ENCODE peak calls at places on chromosomes 12 and 14, in six cellular contexts. X is endothelial cell of umbilical vein, W is HCT116, B is HepG2, Q is astrocyte, F is MM.1S. Z is an unnamed sample. For H3K4me1, the result is how much of the 10 kb centered on the place peaks cover.

GRCh38 chr12:74598819-74599218 is 61.2 kb downstream of the ATXN7L3B start:
- DNase-seq in X (no peak), W (no peak), B (no peak), Q (peak), F (no peak), Z (no peak)

GRCh38 chr12:100153131-100153530 is 10.5 kb upstream of the BLTP3B start:
- DNase-seq in X (no peak), W (no peak), B (no peak), Q (no peak), F (no peak), Z (no peak)

GRCh38 chr14:69315302-69315701 is 55.3 kb downstream of the GALNT16 start:
- DNase-seq in X (no peak), W (no peak), B (no peak), Q (no peak), F (no peak), Z (no peak)

GRCh38 chr12:84874125-84874824 is 38.3 kb downstream of the SLC6A15 start:
- DNase-seq in X (peak), W (peak), B (peak), Q (peak), F (peak), Z (peak)

GRCh38 chr12:67590122-67590795 is 58.3 kb upstream of the DYRK2 start:
- DNase-seq in X (no peak), W (no peak), B (no peak), Q (no peak), F (no peak), Z (no peak)

GRCh38 chr14:54794796-54795195 is 107.8 kb downstream of the GCH1 start:
- DNase-seq in X (no peak), W (no peak), B (no peak), Q (no peak), F (no peak), Z (no peak)

GRCh38 chr12:1616233-1617066 is 12.6 kb upstream of the WNT5B start:
- DNase-seq in X (no peak), W (no peak), B (no peak), Q (no peak), F (no peak), Z (no peak)

GRCh38 chr12:76747245-76747644 is 16.7 kb upstream of the ZDHHC17 start:
- DNase-seq in X (no peak), W (no peak), B (no peak), Q (no peak), F (no peak), Z (no peak)

GRCh38 chr12:84361651-84362551 is 550.7 kb downstream of the SLC6A15 start:
- DNase-seq in X (no peak), W (no peak), B (no peak), Q (no peak), F (no peak), Z (no peak)

GRCh38 chr12:94874986-94875312 is 128.5 kb downstream of the NDUFA12 start:
- DNase-seq in X (no peak), W (no peak), B (no peak), Q (no peak), F (no peak), Z (no peak)

GRCh38 chr12:94872671-94873367 is 130.7 kb downstream of the NDUFA12 start:
- DNase-seq in X (no peak), W (no peak), B (no peak), Q (no peak), F (no peak), Z (peak)

GRCh38 chr12:94873368-94874085 is 130.0 kb downstream of the NDUFA12 start:
- DNase-seq in X (no peak), W (no peak), B (no peak), Q (no peak), F (peak), Z (peak)

GRCh38 chr12:94875525-94875924 is 128.0 kb downstream of the NDUFA12 start:
- DNase-seq in X (peak), W (peak), B (peak), Q (no peak), F (peak), Z (peak)

GRCh38 chr12:94874086-94874985 is 129.2 kb downstream of the NDUFA12 start:
- DNase-seq in X (no peak), W (no peak), B (no peak), Q (no peak), F (no peak), Z (no peak)
- TF ChIP-seq EZH2 in X (peak), W (no peak), B (no peak), Q (peak), F (no peak), Z (peak)

DNA sequence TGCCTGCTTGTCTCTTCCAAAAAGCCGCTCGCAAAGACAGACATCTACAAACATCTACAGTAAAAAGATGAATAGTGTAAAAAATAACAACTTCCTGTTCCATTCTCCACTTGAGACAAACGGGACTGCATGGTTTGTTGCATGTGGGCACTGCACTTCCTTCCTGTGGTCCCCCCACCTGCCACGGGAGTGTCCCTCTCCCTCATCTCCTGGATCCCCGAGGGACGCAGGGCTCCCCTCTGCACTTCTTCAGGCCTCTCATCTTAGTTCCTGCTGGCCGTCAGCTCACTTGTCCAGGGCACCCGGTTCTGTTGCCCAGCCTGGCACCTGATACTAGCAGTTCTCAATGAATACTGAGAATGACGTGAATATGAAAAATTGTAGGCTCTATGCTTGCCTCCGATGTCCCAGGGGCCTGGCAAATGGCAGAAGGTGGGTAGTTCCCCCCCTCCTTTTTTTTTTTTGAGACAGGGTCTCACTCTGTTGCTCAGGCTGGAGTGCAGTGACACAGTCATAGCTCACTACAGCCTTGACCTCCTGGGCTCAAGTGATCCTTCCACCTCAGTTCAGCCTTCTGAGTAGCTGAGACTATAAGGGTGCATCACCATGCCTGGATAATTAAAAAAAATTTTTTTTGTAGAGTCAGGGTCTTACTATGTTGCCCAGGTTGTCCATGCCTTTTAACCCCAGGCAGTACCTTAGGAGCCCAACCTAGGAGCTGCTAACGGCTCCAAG is 3.5 kb upstream of the KLC1 start:
- DNase-seq in X (no peak), W (no peak), B (no peak), Q (no peak), F (no peak), Z (no peak)
- H3K4me1 ChIP-seq in X (under half), W (half or more), B (half or more), Q (under half), F (under half), Z (under half)

GRCh38 chr14:30808576-30808975 is 65.8 kb upstream of the COCH start:
- DNase-seq in X (no peak), W (no peak), B (no peak), Q (peak), F (no peak), Z (no peak)
- H3K27ac ChIP-seq in X (no peak), W (no peak), B (no peak), Q (no peak), F (no peak), Z (no peak)

GRCh38 chr14:63735720-63736119 is 7.9 kb upstream of the SGPP1 start:
- DNase-seq in X (no peak), W (no peak), B (no peak), Q (no peak), F (no peak), Z (no peak)
- TF ChIP-seq EZH2 in X (no peak), W (no peak), B (no peak), Q (no peak), F (no peak), Z (no peak)

GRCh38 chr12:6951551-6952120 is 480 bp downstream of the PTPN6 start:
- DNase-seq in X (no peak), W (no peak), B (no peak), Q (no peak), F (no peak), Z (no peak)
- H3K4me1 ChIP-seq in X (under half), W (under half), B (under half), Q (under half), F (half or more), Z (under half)

GRCh38 chr12:32419520-32419960 is 20.2 kb downstream of the FGD4 start:
- DNase-seq in X (no peak), W (no peak), B (no peak), Q (peak), F (no peak), Z (no peak)

GRCh38 chr12:32418903-32419519 is 19.7 kb downstream of the FGD4 start:
- DNase-seq in X (no peak), W (no peak), B (no peak), Q (no peak), F (no peak), Z (no peak)

GRCh38 chr12:32413412-32413811 is 14.1 kb downstream of the FGD4 start:
- DNase-seq in X (no peak), W (no peak), B (no peak), Q (no peak), F (no peak), Z (no peak)

GRCh38 chr12:32423598-32423997 is 24.2 kb downstream of the FGD4 start:
- DNase-seq in X (no peak), W (no peak), B (no peak), Q (no peak), F (no peak), Z (no peak)

GRCh38 chr12:32418221-32418620 is 18.9 kb downstream of the FGD4 start:
- DNase-seq in X (no peak), W (no peak), B (no peak), Q (no peak), F (no peak), Z (no peak)
- H3K27ac ChIP-seq in X (no peak), W (no peak), B (no peak), Q (no peak), F (no peak), Z (no peak)

DNA sequence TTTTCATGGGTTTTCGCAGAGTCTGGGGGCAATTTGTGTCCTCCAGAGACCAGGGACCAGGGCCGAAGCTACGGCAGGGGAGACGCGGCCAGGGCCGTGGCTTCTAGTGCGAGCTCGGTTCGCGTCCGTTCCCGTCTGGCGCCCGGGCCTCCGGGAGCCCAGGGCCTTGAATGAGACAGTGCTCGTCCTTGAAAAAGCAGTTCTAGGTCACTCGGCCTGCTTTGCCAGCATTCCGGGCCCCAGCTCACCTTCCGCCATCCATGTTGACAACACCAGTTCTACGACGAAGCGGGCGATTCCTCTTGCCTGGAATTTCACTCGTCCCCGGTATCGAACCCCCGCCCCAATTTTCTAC is 4.5 kb downstream of the OR10AD1 start:
- DNase-seq in X (no peak), W (no peak), B (no peak), Q (no peak), F (no peak), Z (no peak)
- TF ChIP-seq EZH2 in X (no peak), W (no peak), B (no peak), Q (no peak), F (no peak), Z (no peak)

GRCh38 chr12:112939761-112940357 is 1.6 kb downstream of the OAS3 start:
- DNase-seq in X (no peak), W (no peak), B (no peak), Q (no peak), F (no peak), Z (no peak)

GRCh38 chr12:112938751-112939150 is 477 bp downstream of the OAS3 start:
- DNase-seq in X (no peak), W (no peak), B (no peak), Q (no peak), F (no peak), Z (no peak)

GRCh38 chr12:112937741-112938719 is at the start of gene OAS3:
- DNase-seq in X (peak), W (peak), B (peak), Q (peak), F (no peak), Z (peak)

GRCh38 chr12:112936264-112936663 is 2.0 kb upstream of the OAS3 start:
- DNase-seq in X (no peak), W (no peak), B (no peak), Q (no peak), F (no peak), Z (no peak)

DNA sequence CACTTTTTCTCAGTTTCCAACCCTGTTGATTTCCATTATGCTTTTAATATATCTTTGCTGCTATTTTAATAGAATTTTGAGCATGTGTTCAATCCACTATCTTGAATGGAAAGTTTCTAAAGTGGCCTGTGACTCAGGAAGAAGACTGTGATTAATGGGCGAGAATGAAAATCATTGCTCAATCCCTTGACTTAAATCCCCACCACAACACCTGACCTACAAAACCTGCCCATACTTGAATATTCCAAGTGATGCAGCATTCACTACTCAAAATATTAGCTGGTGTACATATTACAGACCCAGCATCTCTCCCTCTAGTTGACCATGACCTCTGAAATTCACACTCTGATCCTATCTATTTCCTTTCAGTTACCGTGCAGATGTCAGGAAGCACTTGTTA is 1.3 kb upstream of the OAS3 start:
- DNase-seq in X (no peak), W (no peak), B (no peak), Q (no peak), F (no peak), Z (no peak)
- H3K4me1 ChIP-seq in X (under half), W (under half), B (under half), Q (under half), F (under half), Z (under half)

DNA sequence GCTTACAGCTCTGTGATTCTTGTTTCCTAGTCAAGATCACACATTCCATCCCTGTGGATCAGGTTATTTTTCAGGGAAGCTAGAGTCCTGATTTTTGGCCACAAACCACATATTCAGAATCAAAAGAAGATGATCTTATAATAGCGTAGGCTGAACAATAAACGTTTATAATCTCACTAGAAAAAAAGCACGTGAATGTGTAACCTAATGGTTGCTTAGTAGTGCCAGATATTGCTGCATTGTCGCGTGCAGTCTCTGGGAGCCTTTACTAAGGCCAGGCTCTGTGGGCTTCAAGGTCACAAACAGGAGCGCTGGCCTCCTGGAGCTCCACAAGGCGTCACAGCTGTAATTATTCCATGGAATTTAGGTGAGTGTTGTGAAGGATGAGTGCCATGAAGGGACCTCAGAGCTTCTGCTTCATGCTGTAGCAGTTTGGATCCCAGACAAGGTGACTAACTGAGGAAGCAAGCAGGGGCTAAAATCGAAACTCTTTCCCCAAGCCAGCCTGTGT is 17.4 kb downstream of the CDKN1B start:
- DNase-seq in X (no peak), W (no peak), B (no peak), Q (peak), F (no peak), Z (no peak)
- H3K27ac ChIP-seq in X (no peak), W (no peak), B (peak), Q (peak), F (no peak), Z (peak)